ENCODE peak calls at places on chromosomes 16 and 17, in seven cellular contexts. V is uterus, C is sigmoid colon, T is endothelial cell of umbilical vein, O is Peyer's patch, X is tibial nerve, J is H1. F is an unnamed sample.

GRCh38 chr16:58105619-58106018 is 23.6 kb downstream of the CFAP20 start:
- DNase-seq in V (no peak), C (no peak), T (peak), O (no peak), X (no peak), J (no peak), F (no peak)

GRCh38 chr17:57869599-57870282 is 19.9 kb upstream of the MRPS23 start:
- DNase-seq in V (no peak), C (no peak), T (no peak), O (no peak), X (no peak), J (no peak), F (no peak)

GRCh38 chr17:41547921-41548843 is 20.1 kb upstream of the KRT19 start:
- DNase-seq in V (peak), C (peak), T (peak), O (no peak), X (no peak), J (no peak), F (no peak)

GRCh38 chr17:77453613-77454559 is 313.1 kb downstream of the SEC14L1 start:
- DNase-seq in V (no peak), C (no peak), T (no peak), O (peak), X (no peak), J (no peak), F (peak)

GRCh38 chr17:81512984-81513668 is 527 bp upstream of the ACTG1 start:
- DNase-seq in V (peak), C (peak), T (no peak), O (peak), X (peak), J (no peak), F (peak)

GRCh38 chr17:50056961-50057330 is 1.0 kb downstream of the ITGA3 start:
- DNase-seq in V (no peak), C (no peak), T (peak), O (no peak), X (no peak), J (peak), F (peak)

GRCh38 chr17:512926-513325 is 160.3 kb upstream of the RPH3AL start:
- DNase-seq in V (peak), C (peak), T (peak), O (no peak), X (no peak), J (no peak), F (no peak)

GRCh38 chr17:6070895-6071511 is 824 bp downstream of the WSCD1 start:
- DNase-seq in V (no peak), C (no peak), T (peak), O (no peak), X (no peak), J (peak), F (no peak)

GRCh38 chr16:48687421-48688038 is 77.5 kb upstream of the N4BP1 start:
- DNase-seq in V (peak), C (no peak), T (peak), O (no peak), X (peak), J (peak), F (no peak)

GRCh38 chr17:4073983-4074830 is 68.6 kb downstream of the ZZEF1 start:
- DNase-seq in V (no peak), C (no peak), T (no peak), O (peak), X (no peak), J (no peak), F (no peak)

GRCh38 chr17:69267219-69267618 is 38.6 kb upstream of the ABCA10 start:
- DNase-seq in V (no peak), C (no peak), T (no peak), O (no peak), X (no peak), J (no peak), F (no peak)

GRCh38 chr17:69269174-69269998 is 40.8 kb upstream of the ABCA10 start:
- DNase-seq in V (no peak), C (no peak), T (peak), O (no peak), X (no peak), J (no peak), F (no peak)

GRCh38 chr17:69265873-69266272 is 37.2 kb upstream of the ABCA10 start:
- DNase-seq in V (no peak), C (no peak), T (no peak), O (no peak), X (no peak), J (no peak), F (no peak)

GRCh38 chr17:69268442-69269068 is 39.9 kb upstream of the ABCA10 start:
- DNase-seq in V (no peak), C (no peak), T (no peak), O (no peak), X (no peak), J (no peak), F (no peak)
- TF ChIP-seq POLR2A in V (no peak), C (no peak), T (no peak), O (no peak), X (no peak), J (no peak), F (no peak)

GRCh38 chr17:63833026-63833740 is 5.7 kb upstream of the FTSJ3 start:
- DNase-seq in V (no peak), C (no peak), T (no peak), O (no peak), X (no peak), J (no peak), F (no peak)
- TF ChIP-seq POLR2A in V (no peak), C (no peak), T (no peak), O (no peak), X (no peak), J (no peak), F (no peak)

DNA sequence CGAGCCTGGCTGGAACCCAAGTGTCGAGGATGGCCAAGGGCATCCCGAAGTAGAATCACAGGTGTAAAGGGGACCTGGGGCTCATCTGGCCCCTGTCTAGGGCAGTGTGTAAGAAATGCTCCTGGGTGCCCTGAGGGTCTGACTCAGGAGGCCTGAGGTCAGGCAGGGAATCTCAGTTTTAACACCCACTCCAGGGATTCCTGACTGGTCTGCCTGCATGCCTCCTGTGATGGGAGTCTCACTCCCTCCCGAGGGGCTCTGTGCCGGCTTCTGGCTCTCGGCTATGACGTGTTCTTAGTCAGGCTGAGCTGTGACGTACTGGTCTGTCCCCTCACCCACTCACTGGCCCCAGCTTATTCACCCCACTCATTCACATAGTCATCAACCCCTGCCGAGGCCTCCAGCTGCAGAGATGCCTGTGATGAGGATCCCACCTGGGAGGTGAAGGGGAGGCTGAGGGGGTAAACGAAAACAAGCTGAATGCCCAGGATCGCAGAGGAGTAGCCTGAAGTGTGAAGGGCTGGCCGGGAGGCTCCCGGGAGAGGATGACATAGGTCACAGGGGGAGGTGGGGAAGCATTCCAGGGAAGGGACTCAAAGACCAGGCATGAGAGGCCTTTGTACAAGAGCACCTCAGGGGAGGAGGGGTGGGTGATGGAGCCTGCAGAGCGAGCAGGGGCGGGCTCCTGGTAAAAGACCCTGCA is 23.7 kb downstream of the FAM83G start:
- DNase-seq in V (no peak), C (no peak), T (no peak), O (no peak), X (no peak), J (no peak), F (no peak)
- TF ChIP-seq POLR2A in V (no peak), C (no peak), T (no peak), O (no peak), X (no peak), J (no peak), F (no peak)

GRCh38 chr16:81553814-81554675 is 109.4 kb downstream of the CMIP start:
- DNase-seq in V (no peak), C (no peak), T (peak), O (no peak), X (no peak), J (no peak), F (no peak)

GRCh38 chr16:81553080-81553813 is 108.6 kb downstream of the CMIP start:
- DNase-seq in V (no peak), C (no peak), T (peak), O (no peak), X (no peak), J (no peak), F (no peak)

GRCh38 chr16:81551141-81551808 is 106.7 kb downstream of the CMIP start:
- DNase-seq in V (no peak), C (no peak), T (peak), O (no peak), X (no peak), J (no peak), F (no peak)

GRCh38 chr16:81551821-81552304 is 107.3 kb downstream of the CMIP start:
- DNase-seq in V (no peak), C (no peak), T (peak), O (no peak), X (no peak), J (no peak), F (no peak)

GRCh38 chr16:81552743-81553079 is 108.1 kb downstream of the CMIP start:
- DNase-seq in V (no peak), C (no peak), T (no peak), O (no peak), X (no peak), J (no peak), F (no peak)
- TF ChIP-seq POLR2A in V (no peak), C (no peak), T (no peak), O (no peak), X (no peak), J (no peak), F (no peak)

DNA sequence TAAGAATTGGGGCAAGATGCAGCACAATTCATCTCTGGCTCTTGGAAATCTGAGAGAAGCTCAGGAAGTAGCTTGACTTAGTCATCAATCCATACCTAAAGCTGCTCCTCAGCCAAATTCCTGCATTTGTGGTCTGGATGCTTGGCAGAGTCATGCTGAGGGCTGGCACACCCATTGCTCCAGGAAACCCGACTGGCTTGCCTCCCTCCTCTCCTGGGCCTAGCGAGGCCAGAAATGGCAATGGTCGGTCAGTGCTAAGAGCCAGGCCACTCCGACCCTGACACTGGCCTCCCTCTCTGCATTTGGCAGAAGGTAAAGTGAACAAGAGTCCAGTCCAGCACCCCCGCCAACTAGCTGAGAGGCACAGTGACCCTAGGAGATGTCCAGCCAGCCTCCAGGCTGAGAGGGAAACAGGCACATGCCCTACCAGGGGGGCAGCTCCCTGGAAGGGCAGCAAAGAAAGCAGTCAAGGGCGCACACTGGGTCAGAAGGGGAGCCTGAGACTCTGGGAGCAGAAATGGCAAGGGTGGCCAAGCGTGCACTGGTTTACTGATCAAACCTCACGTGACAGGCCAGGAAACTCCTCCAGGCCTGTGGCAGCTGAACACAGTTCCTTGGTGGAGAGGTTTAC is 10.0 kb downstream of the POLDIP2 start:
- DNase-seq in V (no peak), C (no peak), T (no peak), O (no peak), X (no peak), J (no peak), F (no peak)
- TF ChIP-seq POLR2A in V (no peak), C (no peak), T (peak), O (no peak), X (no peak), J (no peak), F (no peak)

GRCh38 chr16:30526137-30526822 is at the start of gene ZNF768:
- DNase-seq in V (peak), C (peak), T (peak), O (peak), X (no peak), J (peak), F (no peak)
- TF ChIP-seq POLR2A in V (peak), C (no peak), T (no peak), O (peak), X (no peak), J (no peak), F (no peak)

GRCh38 chr16:85750021-85750826 is 672 bp downstream of the C16orf74 start:
- DNase-seq in V (no peak), C (no peak), T (peak), O (peak), X (no peak), J (peak), F (peak)

GRCh38 chr16:85752511-85753420 is 1.9 kb upstream of the C16orf74 start:
- DNase-seq in V (peak), C (peak), T (no peak), O (peak), X (no peak), J (peak), F (no peak)

GRCh38 chr16:85751665-85752501 is 987 bp upstream of the C16orf74 start:
- DNase-seq in V (no peak), C (no peak), T (peak), O (no peak), X (no peak), J (peak), F (no peak)

GRCh38 chr16:85749686-85750020 is 1.2 kb downstream of the C16orf74 start:
- DNase-seq in V (no peak), C (no peak), T (no peak), O (no peak), X (no peak), J (no peak), F (no peak)

DNA sequence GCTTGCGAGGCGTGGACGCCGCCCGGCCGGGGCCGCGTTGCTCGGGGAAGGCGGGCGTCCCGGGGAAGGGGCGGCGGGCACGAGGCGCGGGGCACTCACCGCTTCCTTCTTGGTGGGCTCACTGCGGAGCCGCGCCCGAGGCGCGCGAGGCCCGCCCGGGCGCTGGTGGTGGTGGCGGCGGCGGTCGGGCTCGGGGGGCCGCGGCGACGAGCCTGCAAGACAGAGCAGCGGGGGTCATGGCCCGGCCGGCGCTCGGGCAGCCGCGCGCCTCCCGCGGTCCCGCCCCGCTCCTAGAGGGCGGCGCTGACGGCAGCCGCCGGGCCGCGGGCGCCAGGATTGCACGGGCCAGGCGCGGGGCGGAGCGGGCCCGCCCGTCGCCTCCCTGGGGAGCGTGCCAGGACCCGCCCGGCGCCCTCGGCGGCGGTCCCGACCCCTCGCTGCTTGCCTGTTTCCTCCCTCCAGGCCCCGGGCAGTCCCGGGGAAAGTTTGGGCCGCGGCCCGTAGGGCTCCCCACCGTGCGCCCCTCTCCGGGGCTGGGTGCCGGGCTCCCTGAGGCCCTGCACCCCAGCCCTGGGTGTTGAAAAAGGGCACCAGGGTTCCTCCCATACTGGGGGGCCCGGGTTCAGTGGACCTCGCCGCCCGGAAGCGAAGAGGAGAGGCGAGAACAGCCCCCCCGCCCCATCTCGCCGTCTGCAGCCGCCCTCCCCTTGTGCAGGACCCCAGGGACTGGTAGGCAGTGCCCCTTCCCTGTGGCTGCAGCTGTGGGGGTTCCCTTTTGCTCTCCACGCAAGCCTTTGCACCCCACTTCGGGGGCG is at the start of gene C16orf74:
- DNase-seq in V (no peak), C (no peak), T (peak), O (peak), X (no peak), J (no peak), F (peak)
- TF ChIP-seq POLR2A in V (no peak), C (no peak), T (no peak), O (no peak), X (no peak), J (no peak), F (no peak)

GRCh38 chr16:3460121-3460520 is 16.6 kb downstream of the NAA60 start:
- DNase-seq in V (no peak), C (no peak), T (no peak), O (no peak), X (no peak), J (no peak), F (no peak)

GRCh38 chr16:3457434-3458252 is 14.2 kb downstream of the NAA60 start:
- DNase-seq in V (peak), C (peak), T (peak), O (peak), X (peak), J (peak), F (peak)

GRCh38 chr16:3459401-3460090 is 16.1 kb downstream of the NAA60 start:
- DNase-seq in V (no peak), C (no peak), T (no peak), O (no peak), X (no peak), J (no peak), F (no peak)

GRCh38 chr16:3458278-3458851 is 14.9 kb downstream of the NAA60 start:
- DNase-seq in V (no peak), C (no peak), T (peak), O (no peak), X (no peak), J (peak), F (no peak)

GRCh38 chr16:3458852-3459361 is 15.4 kb downstream of the NAA60 start:
- DNase-seq in V (no peak), C (no peak), T (peak), O (no peak), X (no peak), J (no peak), F (no peak)
- TF ChIP-seq POLR2A in V (no peak), C (peak), T (no peak), O (peak), X (no peak), J (no peak), F (no peak)

GRCh38 chr17:16352303-16352837 is 899 bp downstream of the CENPV start:
- DNase-seq in V (no peak), C (no peak), T (peak), O (peak), X (no peak), J (peak), F (peak)

GRCh38 chr17:16353702-16354174 is 469 bp upstream of the CENPV start:
- DNase-seq in V (no peak), C (no peak), T (no peak), O (no peak), X (no peak), J (no peak), F (no peak)

GRCh38 chr17:16351831-16352230 is 1.4 kb downstream of the CENPV start:
- DNase-seq in V (no peak), C (no peak), T (no peak), O (no peak), X (no peak), J (no peak), F (no peak)

GRCh38 chr17:16354585-16354984 is 1.3 kb upstream of the CENPV start:
- DNase-seq in V (no peak), C (peak), T (no peak), O (no peak), X (no peak), J (no peak), F (no peak)

GRCh38 chr17:16352838-16353701 is at the start of gene CENPV:
- DNase-seq in V (peak), C (peak), T (peak), O (peak), X (peak), J (peak), F (peak)
- TF ChIP-seq POLR2A in V (no peak), C (no peak), T (no peak), O (peak), X (no peak), J (peak), F (peak)